ENCODE peak calls at places on chromosomes 6 and 20, in eight cellular contexts. I is choroid plexus epithelial cell; A is immature natural killer cell; O is stimulated activated CD8-positive, alpha-beta memory T cell treated with anti-CD3 and anti-CD28 coated beads, Interleukin-2, amount 100 ng/mL, for 1 hour; U is DND-41; E is NCI-H1930; P is effector memory CD8-positive, alpha-beta T cell; L is transverse colon. F is an unnamed sample.

GRCh38 chr20:3041818-3042504 is 1.5 kb upstream of the GNRH2 start:
- DNase-seq in U (no peak), O (no peak), A (no peak), P (no peak), I (peak; percentile 27), L (no peak), E (no peak), F (no peak)

GRCh38 chr20:38216736-38217595 is 43.6 kb downstream of the KIAA1755 start:
- DNase-seq in U (no peak), E (no peak), A (no peak), O (no peak), I (no peak), L (no peak), P (no peak), F (no peak)

GRCh38 chr6:72631480-72631879 is 9.6 kb downstream of the KCNQ5 start:
- DNase-seq in A (no peak), E (no peak), L (no peak), U (no peak), O (no peak), P (no peak), I (no peak), F (no peak)

GRCh38 chr6:166688286-166688685 is 61.2 kb upstream of the RPS6KA2 start:
- DNase-seq in I (no peak), A (no peak), P (no peak), L (no peak), U (no peak), O (no peak), E (no peak), F (no peak)

GRCh38 chr6:1856381-1856780 is 246.7 kb downstream of the FOXC1 start:
- DNase-seq in O (no peak), E (no peak), I (peak; percentile 87), P (no peak), A (no peak), U (peak; percentile 94), L (peak; percentile 71), F (peak; percentile 2)

GRCh38 chr6:63740709-63741108 is 105.1 kb downstream of the PHF3 start:
- DNase-seq in P (no peak), A (no peak), E (no peak), I (peak; percentile 79), U (no peak), L (no peak), O (no peak), F (no peak)

GRCh38 chr6:113318553-113318952 is 538.6 kb upstream of the MARCKS start:
- DNase-seq in P (no peak), E (no peak), L (no peak), I (peak; percentile 3), U (no peak), A (no peak), O (no peak), F (no peak)

GRCh38 chr6:31620586-31621319 is at the start of gene PRRC2A:
- DNase-seq in E (peak; percentile 74), I (peak; percentile 57), P (no peak), L (peak; percentile 96), U (no peak), O (no peak), A (peak; percentile 78), F (peak; percentile 81)

GRCh38 chr6:107489636-107490567 is at the start of gene SOBP:
- DNase-seq in L (peak; percentile 33), E (peak; percentile 73), O (no peak), P (peak; percentile 19), I (peak; percentile 26), U (peak; percentile 84), A (peak; percentile 28), F (no peak)

GRCh38 chr6:55825402-55826051 is 49.9 kb downstream of the BMP5 start:
- DNase-seq in A (no peak), E (no peak), O (no peak), P (no peak), L (no peak), U (no peak), I (peak; percentile 79), F (no peak)

GRCh38 chr6:15509335-15509933 is 153.4 kb downstream of the DTNBP1 start:
- DNase-seq in I (no peak), U (no peak), L (no peak), P (no peak), O (no peak), E (no peak), A (no peak), F (no peak)

GRCh38 chr20:63284544-63284949 is 8.4 kb upstream of the COL20A1 start:
- DNase-seq in L (no peak), P (no peak), E (no peak), A (no peak), U (peak; percentile 72), O (no peak), I (no peak), F (peak; percentile 60)

GRCh38 chr6:134351615-134352474 is 33.9 kb upstream of the SGK1 start:
- DNase-seq in O (no peak), A (no peak), I (peak; percentile 36), P (no peak), U (peak; percentile 92), L (no peak), E (no peak), F (no peak)

GRCh38 chr6:166760288-166760687 is 133.2 kb upstream of the RPS6KA2 start:
- DNase-seq in L (no peak), U (peak; percentile 21), P (peak; percentile 37), A (peak; percentile 38), I (no peak), E (no peak), O (no peak), F (no peak)

GRCh38 chr20:53569606-53570307 is 23.9 kb downstream of the ZNF217 start:
- DNase-seq in O (no peak), A (no peak), I (no peak), U (peak; percentile 2), E (no peak), L (no peak), P (no peak), F (no peak)

GRCh38 chr6:148747493-148748160 is 797 bp downstream of the UST start:
- DNase-seq in P (peak; percentile 59), A (peak; percentile 54), O (peak; percentile 14), U (peak; percentile 70), I (peak; percentile 55), E (peak; percentile 19), L (peak; percentile 53), F (peak; percentile 22)

GRCh38 chr6:169702640-169703246 is 817 bp downstream of the C6orf120 start:
- DNase-seq in P (no peak), L (peak; percentile 49), A (no peak), I (no peak), O (no peak), E (no peak), U (no peak), F (peak; percentile 36)

GRCh38 chr6:153099636-153100035 is 31.4 kb downstream of the RGS17 start:
- DNase-seq in L (no peak), E (no peak), O (no peak), A (no peak), I (no peak), U (no peak), P (no peak), F (no peak)

GRCh38 chr6:111952326-111952725 is 79.1 kb upstream of the FYN start:
- DNase-seq in P (no peak), E (no peak), A (no peak), O (no peak), U (no peak), L (no peak), I (peak; percentile 23), F (no peak)

GRCh38 chr20:9241232-9241692 is 172.4 kb downstream of the PLCB4 start:
- DNase-seq in O (no peak), P (no peak), E (no peak), U (no peak), A (no peak), L (peak; percentile 41), I (peak; percentile 91), F (no peak)

GRCh38 chr20:44704551-44704971 is 10.6 kb upstream of the CCN5 start:
- DNase-seq in L (no peak), O (no peak), P (no peak), I (peak; percentile 70), E (no peak), A (no peak), U (no peak), F (no peak)

GRCh38 chr6:159701413-159701999 is 8.5 kb upstream of the SOD2 start:
- DNase-seq in E (no peak), O (no peak), L (no peak), P (no peak), U (no peak), A (no peak), I (peak; percentile 85), F (no peak)

GRCh38 chr6:166540631-166541331 is 45.7 kb downstream of the RAMACL start:
- DNase-seq in A (peak; percentile 77), I (no peak), U (no peak), O (peak; percentile 31), E (no peak), L (peak; percentile 30), P (peak; percentile 62), F (no peak)

GRCh38 chr20:3693376-3693775 is 11.6 kb upstream of the ADAM33 start:
- DNase-seq in A (no peak), P (no peak), O (no peak), U (no peak), L (no peak), I (no peak), E (no peak), F (no peak)

GRCh38 chr20:12207875-12208274 is 290.2 kb downstream of the BTBD3 start:
- DNase-seq in L (no peak), P (no peak), O (no peak), E (no peak), I (peak; percentile 73), U (peak; percentile 34), A (no peak), F (peak; percentile 71)

GRCh38 chr6:158500016-158500735 is 59.7 kb upstream of the TMEM181 start:
- DNase-seq in L (no peak), U (no peak), O (no peak), A (no peak), E (no peak), P (no peak), I (peak; percentile 59), F (no peak)

GRCh38 chr6:1477432-1478090 is 88.2 kb downstream of the FOXF2 start:
- DNase-seq in A (no peak), P (no peak), E (no peak), I (peak; percentile 83), O (no peak), U (no peak), L (no peak), F (no peak)

GRCh38 chr6:15536201-15536955 is 126.5 kb downstream of the DTNBP1 start:
- DNase-seq in O (no peak), A (no peak), L (no peak), U (no peak), I (no peak), P (no peak), E (no peak), F (no peak)

GRCh38 chr6:142942805-142943227 is 2.2 kb downstream of the HIVEP2 start:
- DNase-seq in L (no peak), E (no peak), U (no peak), A (no peak), O (no peak), I (peak; percentile 75), P (no peak), F (peak; percentile 66)

GRCh38 chr6:88704980-88705379 is 258.4 kb downstream of the RNGTT start:
- DNase-seq in L (no peak), U (no peak), A (no peak), E (no peak), O (no peak), I (no peak), P (no peak), F (no peak)

F was measured in Kasumi-1.